ENCODE peak calls at places on chromosome 20, in eight cellular contexts. L is AG04450, W is GM10248, E is posterior vena cava, J is A549, P is GM23338, C is Caki2, V is coronary artery. T is an unnamed sample.

GRCh38 chr20:47818996-47819609 is 33.8 kb upstream of the SULF2 start:
- DNase-seq in V (no peak), J (no peak), P (peak), W (no peak), L (no peak), E (peak), C (no peak), T (no peak)

GRCh38 chr20:63027425-63028389 is 20.9 kb upstream of the BHLHE23 start:
- DNase-seq in C (no peak), E (peak), V (no peak), W (no peak), P (peak), L (no peak), J (peak), T (no peak)

GRCh38 chr20:51388227-51388626 is 154.3 kb downstream of the NFATC2 start:
- DNase-seq in C (no peak), P (no peak), E (no peak), L (no peak), W (no peak), J (no peak), V (no peak), T (peak)

GRCh38 chr20:45138451-45139300 is 14.4 kb upstream of the WFDC12 start:
- DNase-seq in V (no peak), C (peak), E (peak), J (peak), P (peak), L (no peak), W (peak), T (no peak)

GRCh38 chr20:25676164-25676809 is 20.4 kb downstream of the ZNF337 start:
- DNase-seq in J (no peak), E (no peak), W (no peak), P (no peak), V (no peak), C (no peak), L (peak), T (peak)

GRCh38 chr20:23161968-23162696 is 76.0 kb upstream of the CD93 start:
- DNase-seq in E (peak), J (no peak), C (peak), L (no peak), V (peak), P (no peak), W (no peak), T (peak)

GRCh38 chr20:32570401-32571190 is 14.5 kb downstream of the NOL4L start:
- DNase-seq in C (no peak), E (no peak), W (no peak), J (no peak), L (no peak), P (peak), V (no peak), T (no peak)

GRCh38 chr20:48463916-48464315 is 363.9 kb downstream of the PREX1 start:
- DNase-seq in W (no peak), E (peak), C (peak), L (peak), V (no peak), P (no peak), J (no peak), T (peak)

GRCh38 chr20:37804584-37805566 is 98.1 kb upstream of the VSTM2L start:
- DNase-seq in P (no peak), J (no peak), E (no peak), C (peak), V (no peak), W (peak), L (no peak), T (peak)

GRCh38 chr20:5065489-5066383 is 54.0 kb downstream of the PCNA start:
- DNase-seq in L (peak), W (no peak), E (peak), V (peak), C (peak), P (no peak), J (peak), T (peak)

GRCh38 chr20:44395963-44396340 is 40.5 kb downstream of the HNF4A start:
- DNase-seq in W (no peak), L (no peak), E (peak), P (no peak), V (no peak), C (no peak), J (no peak), T (no peak)

GRCh38 chr20:58457083-58457680 is 58.0 kb downstream of the APCDD1L start:
- DNase-seq in V (no peak), C (no peak), E (no peak), P (no peak), J (no peak), L (peak), W (no peak), T (peak)

T was measured in fibroblast of the aortic adventitia.